ENCODE peak calls at places on chromosomes 6 and 20, in six cellular contexts. G, P, C, J, H and N are unnamed samples.

GRCh38 chr6:45411959-45412358 is 34.2 kb upstream of the SUPT3H start:
- DNase-seq in G (no peak), P (no peak), C (no peak), J (no peak), H (no peak), N (no peak)

GRCh38 chr6:42313941-42314570 is 96.4 kb upstream of the MRPS10 start:
- DNase-seq in G (no peak), P (no peak), C (peak), J (peak), H (no peak), N (peak)

GRCh38 chr6:112030965-112031660 is 22.8 kb upstream of the CCN6 start:
- DNase-seq in G (no peak), P (no peak), C (no peak), J (no peak), H (no peak), N (no peak)

GRCh38 chr6:33958208-33958862 is 154.5 kb upstream of the MLN start:
- DNase-seq in G (peak), P (peak), C (no peak), J (no peak), H (no peak), N (peak)

GRCh38 chr6:130337534-130337933 is 28.3 kb upstream of the TMEM200A start:
- DNase-seq in G (no peak), P (peak), C (no peak), J (no peak), H (no peak), N (no peak)

GRCh38 chr6:25233226-25233625 is 45.9 kb upstream of the CARMIL1 start:
- DNase-seq in G (no peak), P (no peak), C (no peak), J (no peak), H (no peak), N (no peak)

GRCh38 chr20:60294627-60295026 is 336.4 kb downstream of the CDH26 start:
- DNase-seq in G (no peak), P (no peak), C (no peak), J (no peak), H (no peak), N (no peak)

GRCh38 chr6:163711615-163712568 is 297.4 kb downstream of the QKI start:
- DNase-seq in G (peak), P (peak), C (no peak), J (no peak), H (no peak), N (no peak)

GRCh38 chr20:60857708-60858107 is 394.4 kb upstream of the CDH4 start:
- DNase-seq in G (no peak), P (no peak), C (peak), J (peak), H (no peak), N (no peak)

GRCh38 chr6:158769696-158770446 is 49.3 kb downstream of the EZR start:
- DNase-seq in G (no peak), P (no peak), C (no peak), J (peak), H (no peak), N (peak)

DNA sequence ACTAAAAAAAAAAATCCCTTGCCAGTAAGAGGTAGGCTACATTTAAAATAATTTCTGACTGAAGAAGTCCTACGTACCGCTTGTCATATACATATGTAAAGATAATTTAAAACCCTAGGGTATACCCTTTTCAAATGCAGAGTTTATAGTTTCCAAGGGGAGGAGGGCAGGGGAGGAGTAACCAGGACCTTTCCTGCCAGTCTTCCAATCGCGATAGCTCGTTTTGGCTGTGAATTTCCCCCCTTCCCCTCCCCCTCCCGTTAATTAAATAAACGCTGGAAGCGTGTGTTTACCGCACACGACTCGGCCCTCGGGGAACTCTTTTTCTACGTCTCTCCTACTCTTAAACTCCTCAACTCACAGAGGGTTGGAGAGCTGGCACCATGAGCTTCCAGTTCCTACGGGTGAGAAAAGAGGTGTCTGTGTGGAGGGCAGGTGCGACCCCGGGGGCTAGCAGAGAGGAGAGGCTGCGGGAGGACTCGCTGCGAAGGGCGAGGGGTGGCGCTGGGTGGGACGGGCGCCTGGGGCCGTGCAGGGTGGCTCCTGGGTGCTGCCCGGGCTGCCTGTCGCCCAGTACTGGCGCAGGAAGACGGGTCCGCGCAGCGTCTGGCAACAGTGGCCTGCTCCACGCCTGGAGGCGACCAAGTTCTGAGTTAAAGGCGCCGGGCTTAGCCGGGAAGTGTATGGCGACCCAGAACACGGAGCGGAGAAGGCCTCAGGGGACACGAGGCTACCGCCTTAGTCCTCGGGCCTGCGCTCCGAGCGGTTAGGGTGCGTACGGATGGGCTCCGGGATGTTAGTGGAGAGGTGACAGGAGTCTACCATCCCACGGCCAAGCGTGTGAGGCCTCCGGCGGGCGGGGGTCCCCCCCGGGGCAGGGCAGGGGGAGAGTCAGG is 4.1 kb upstream of the TFAP2C start:
- DNase-seq in G (peak), P (no peak), C (peak), J (no peak), H (no peak), N (peak)
- H3K9ac ChIP-seq in G (peak), P (no peak), C (no peak), J (no peak), H (peak), N (no peak)

DNA sequence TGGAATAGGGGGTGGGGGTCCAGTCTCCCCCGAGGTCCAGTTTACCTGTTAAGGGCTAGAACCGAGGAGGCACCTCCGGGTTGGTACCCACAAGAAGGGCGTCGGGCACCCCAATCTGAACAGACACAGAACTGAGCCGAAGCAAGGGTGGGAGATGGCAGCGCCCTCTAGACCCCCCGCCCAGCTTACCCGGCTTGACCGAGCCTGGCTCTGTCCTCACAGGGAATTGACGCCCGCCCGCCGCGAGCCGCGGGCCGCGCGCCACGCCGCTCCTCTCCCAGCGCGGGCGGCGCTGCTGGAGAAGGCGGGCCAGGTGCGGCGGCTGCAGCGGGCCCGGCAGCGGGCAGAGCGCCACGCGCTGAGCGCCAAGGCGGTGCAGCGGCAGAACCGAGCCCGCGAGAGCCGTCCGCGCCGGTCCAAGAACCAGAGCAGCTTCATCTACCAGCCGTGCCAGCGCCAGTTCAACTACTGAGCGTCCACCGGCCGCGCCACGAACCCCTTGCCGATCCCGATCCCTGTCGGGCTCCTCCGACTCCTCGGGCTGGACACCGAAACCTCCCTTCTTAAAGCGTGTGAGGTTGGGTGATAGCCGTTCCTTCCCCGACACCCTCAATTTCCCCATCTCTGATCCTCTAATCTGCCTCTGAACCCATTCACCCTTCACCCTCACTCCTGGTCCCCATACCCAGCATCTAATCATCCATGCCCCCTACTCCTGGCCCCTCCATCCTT is 5.9 kb downstream of the TP53INP2 start:
- DNase-seq in G (peak), P (no peak), C (peak), J (peak), H (peak), N (peak)
- H3K9ac ChIP-seq in G (no peak), P (no peak), C (peak), J (peak), H (peak), N (peak)

DNA sequence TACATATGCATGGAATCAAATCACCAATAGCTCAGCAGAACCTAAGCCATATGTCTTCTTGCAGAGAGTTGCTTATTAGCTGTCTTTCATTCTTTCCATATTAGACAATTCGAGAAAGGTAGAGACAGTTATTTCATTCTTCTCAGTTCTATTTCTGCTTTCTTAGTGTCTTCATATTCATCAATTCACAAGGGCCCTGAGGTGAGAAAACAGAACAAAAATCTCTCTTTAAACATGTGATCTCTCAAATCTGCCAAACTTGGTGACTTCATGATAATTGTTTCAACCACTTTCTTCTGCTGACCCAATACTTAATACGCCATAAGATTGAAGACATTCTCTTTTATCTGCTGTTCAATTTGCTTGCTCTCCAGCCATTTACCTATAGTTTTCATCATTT is 229.7 kb upstream of the MARCKS start:
- DNase-seq in G (no peak), P (no peak), C (no peak), J (no peak), H (no peak), N (no peak)
- H3K9ac ChIP-seq in G (no peak), P (no peak), C (no peak), J (no peak), H (no peak), N (no peak)

GRCh38 chr20:23303325-23304102 is 47.1 kb upstream of the NXT1 start:
- DNase-seq in G (no peak), P (no peak), C (no peak), J (no peak), H (no peak), N (no peak)
- H3K9ac ChIP-seq in G (no peak), P (no peak), C (no peak), J (no peak), H (no peak), N (no peak)

GRCh38 chr6:151731313-151731712 is 76.2 kb upstream of the ESR1 start:
- DNase-seq in G (no peak), P (no peak), C (no peak), J (no peak), H (no peak), N (no peak)

GRCh38 chr6:151729829-151730495 is 77.5 kb upstream of the ESR1 start:
- DNase-seq in G (peak), P (no peak), C (no peak), J (no peak), H (no peak), N (no peak)

GRCh38 chr6:151733680-151734320 is 73.7 kb upstream of the ESR1 start:
- DNase-seq in G (no peak), P (no peak), C (no peak), J (no peak), H (no peak), N (no peak)

GRCh38 chr6:151730496-151730870 is 77.0 kb upstream of the ESR1 start:
- DNase-seq in G (no peak), P (no peak), C (no peak), J (no peak), H (no peak), N (no peak)
- H3K9ac ChIP-seq in G (no peak), P (no peak), C (no peak), J (no peak), H (no peak), N (no peak)

DNA sequence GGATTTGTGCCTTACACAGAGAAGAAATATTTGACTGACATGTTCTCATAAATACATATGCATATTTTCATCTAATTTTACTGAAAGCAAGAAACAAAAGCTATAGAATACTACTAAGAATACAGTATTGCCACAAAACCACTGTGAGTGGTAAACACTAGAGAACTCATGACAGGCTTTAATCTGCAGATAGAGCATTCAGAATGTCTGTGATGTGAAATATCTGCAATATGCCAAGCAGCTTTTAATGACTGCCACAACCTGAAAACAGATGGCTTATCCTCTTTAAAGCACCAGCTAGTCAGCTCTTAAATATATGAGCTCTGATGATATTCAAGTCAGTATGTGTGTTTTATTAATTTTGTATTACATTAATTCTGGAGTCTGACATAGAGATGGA is 3.4 kb downstream of the NAPB start:
- DNase-seq in G (no peak), P (no peak), C (no peak), J (no peak), H (no peak), N (no peak)
- H3K9ac ChIP-seq in G (no peak), P (no peak), C (peak), J (no peak), H (no peak), N (no peak)

DNA sequence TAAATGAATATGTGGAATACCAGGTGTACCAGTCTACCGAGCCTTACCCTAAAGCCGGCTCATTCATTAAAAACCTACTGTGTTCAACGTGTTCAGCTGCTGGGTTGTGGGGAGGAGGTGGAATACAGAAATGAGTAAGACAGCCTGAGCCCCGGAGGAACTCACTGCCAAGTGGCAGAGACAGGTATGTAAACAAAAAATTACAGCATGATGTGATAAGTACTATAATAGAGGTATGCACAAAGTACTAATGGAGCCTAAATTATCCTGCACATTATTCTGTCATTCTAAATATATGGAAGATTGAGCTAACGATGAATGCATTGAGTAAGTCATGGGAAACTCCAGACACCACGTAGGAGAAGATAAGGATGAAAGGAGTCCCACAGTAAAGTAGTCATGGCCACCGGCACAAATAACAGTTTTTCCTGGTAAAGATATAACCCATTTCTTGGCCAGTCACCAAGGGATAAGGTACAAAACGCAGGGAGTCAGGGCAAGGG is 6.9 kb upstream of the ADTRP start:
- DNase-seq in G (no peak), P (no peak), C (no peak), J (peak), H (no peak), N (no peak)
- H3K9ac ChIP-seq in G (no peak), P (no peak), C (no peak), J (no peak), H (no peak), N (no peak)

GRCh38 chr20:47614703-47615309 is 113.1 kb downstream of the NCOA3 start:
- DNase-seq in G (no peak), P (no peak), C (no peak), J (no peak), H (no peak), N (no peak)
- H3K9ac ChIP-seq in G (no peak), P (no peak), C (no peak), J (no peak), H (no peak), N (no peak)